ENCODE peak calls at places on chromosomes 16 and 17, in six cellular contexts. One of them, this sample, is unnamed.

GRCh38 chr16:89315791-89316581 is 98.5 kb downstream of the ZNF778 start:
- DNase-seq in GM23248: peak; percentile 86
- DNase-seq in transverse colon: peak; percentile 41
- DNase-seq in right lobe of liver: no peak
- DNase-seq in Karpas-422: peak; percentile 57
- DNase-seq in body of pancreas: no peak
- DNase-seq in this sample: no peak

GRCh38 chr16:4140652-4141051 is 24.4 kb upstream of the ADCY9 start:
- DNase-seq in transverse colon: no peak
- DNase-seq in right lobe of liver: no peak
- DNase-seq in body of pancreas: no peak
- DNase-seq in Karpas-422: no peak
- DNase-seq in GM23248: no peak
- DNase-seq in this sample: no peak

GRCh38 chr17:50884354-50885311 is 18.5 kb upstream of the TOB1 start:
- DNase-seq in GM23248: no peak
- DNase-seq in body of pancreas: peak; percentile 75
- DNase-seq in transverse colon: peak; percentile 66
- DNase-seq in right lobe of liver: peak; percentile 46
- DNase-seq in Karpas-422: no peak
- DNase-seq in this sample: peak; percentile 86

GRCh38 chr17:10352866-10353265 is 19.9 kb downstream of the MYH13 start:
- DNase-seq in right lobe of liver: no peak
- DNase-seq in Karpas-422: peak; percentile 78
- DNase-seq in transverse colon: no peak
- DNase-seq in body of pancreas: no peak
- DNase-seq in GM23248: no peak
- DNase-seq in this sample: no peak

GRCh38 chr17:42979511-42980273 is at the start of gene PTGES3L:
- DNase-seq in transverse colon: peak; percentile 63
- DNase-seq in Karpas-422: no peak
- DNase-seq in body of pancreas: peak; percentile 50
- DNase-seq in right lobe of liver: no peak
- DNase-seq in GM23248: peak; percentile 62
- DNase-seq in this sample: peak; percentile 91

GRCh38 chr17:15882058-15882720 is 62.7 kb upstream of the ADORA2B start:
- DNase-seq in body of pancreas: no peak
- DNase-seq in GM23248: no peak
- DNase-seq in transverse colon: no peak
- DNase-seq in Karpas-422: no peak
- DNase-seq in right lobe of liver: no peak
- DNase-seq in this sample: peak; percentile 91

GRCh38 chr16:57842606-57843005 is 40.3 kb upstream of the KIFC3 start:
- DNase-seq in Karpas-422: no peak
- DNase-seq in GM23248: no peak
- DNase-seq in right lobe of liver: no peak
- DNase-seq in body of pancreas: no peak
- DNase-seq in transverse colon: no peak
- DNase-seq in this sample: no peak

GRCh38 chr16:56946767-56947603 is 14.8 kb upstream of the CETP start:
- DNase-seq in Karpas-422: no peak
- DNase-seq in transverse colon: peak; percentile 47
- DNase-seq in GM23248: no peak
- DNase-seq in right lobe of liver: no peak
- DNase-seq in body of pancreas: peak; percentile 57
- DNase-seq in this sample: no peak

GRCh38 chr17:60524463-60525346 is 1.3 kb downstream of the APPBP2 start:
- DNase-seq in right lobe of liver: no peak
- DNase-seq in transverse colon: no peak
- DNase-seq in body of pancreas: no peak
- DNase-seq in GM23248: peak; percentile 57
- DNase-seq in Karpas-422: peak; percentile 57
- DNase-seq in this sample: peak; percentile 20

GRCh38 chr17:81409190-81409935 is 14.1 kb downstream of the BAHCC1 start:
- DNase-seq in right lobe of liver: no peak
- DNase-seq in Karpas-422: peak; percentile 62
- DNase-seq in GM23248: no peak
- DNase-seq in transverse colon: no peak
- DNase-seq in body of pancreas: no peak
- DNase-seq in this sample: peak; percentile 86

GRCh38 chr17:43006639-43007551 is at the start of gene IFI35:
- DNase-seq in Karpas-422: peak; percentile 93
- DNase-seq in body of pancreas: peak; percentile 89
- DNase-seq in GM23248: peak; percentile 93
- DNase-seq in transverse colon: peak; percentile 93
- DNase-seq in right lobe of liver: peak; percentile 88
- DNase-seq in this sample: peak; percentile 96

GRCh38 chr16:65490296-65490695 is 368.4 kb upstream of the CDH11 start:
- DNase-seq in right lobe of liver: no peak
- DNase-seq in Karpas-422: no peak
- DNase-seq in body of pancreas: no peak
- DNase-seq in transverse colon: no peak
- DNase-seq in GM23248: no peak
- DNase-seq in this sample: no peak

GRCh38 chr17:29760279-29760721 is 137.6 kb upstream of the CORO6 start:
- DNase-seq in GM23248: peak; percentile 57
- DNase-seq in transverse colon: peak; percentile 29
- DNase-seq in right lobe of liver: no peak
- DNase-seq in Karpas-422: peak; percentile 82
- DNase-seq in body of pancreas: no peak
- DNase-seq in this sample: no peak

GRCh38 chr16:47377156-47377555 is 83.7 kb downstream of the ITFG1 start:
- DNase-seq in transverse colon: no peak
- DNase-seq in right lobe of liver: no peak
- DNase-seq in Karpas-422: no peak
- DNase-seq in body of pancreas: no peak
- DNase-seq in GM23248: no peak
- DNase-seq in this sample: no peak

GRCh38 chr16:85983064-85983463 is 84.1 kb downstream of the IRF8 start:
- DNase-seq in transverse colon: no peak
- DNase-seq in GM23248: no peak
- DNase-seq in right lobe of liver: peak; percentile 36
- DNase-seq in Karpas-422: no peak
- DNase-seq in body of pancreas: no peak
- DNase-seq in this sample: no peak

GRCh38 chr16:67216612-67217490 is 10.1 kb upstream of the TMEM208 start:
- DNase-seq in right lobe of liver: peak; percentile 67
- DNase-seq in body of pancreas: peak; percentile 33
- DNase-seq in Karpas-422: no peak
- DNase-seq in GM23248: peak; percentile 22
- DNase-seq in transverse colon: no peak
- DNase-seq in this sample: no peak

GRCh38 chr17:63540581-63540980 is 9.7 kb upstream of the DCAF7 start:
- DNase-seq in Karpas-422: no peak
- DNase-seq in body of pancreas: no peak
- DNase-seq in GM23248: no peak
- DNase-seq in transverse colon: no peak
- DNase-seq in right lobe of liver: peak; percentile 12
- DNase-seq in this sample: peak; percentile 42

GRCh38 chr16:73214825-73215481 is 167.0 kb upstream of the ZFHX3 start:
- DNase-seq in transverse colon: no peak
- DNase-seq in Karpas-422: no peak
- DNase-seq in body of pancreas: no peak
- DNase-seq in right lobe of liver: no peak
- DNase-seq in GM23248: peak; percentile 96
- DNase-seq in this sample: no peak

GRCh38 chr17:47315451-47316266 is 8.1 kb upstream of the EFCAB13 start:
- DNase-seq in body of pancreas: peak; percentile 47
- DNase-seq in transverse colon: peak; percentile 33
- DNase-seq in GM23248: peak; percentile 89
- DNase-seq in right lobe of liver: no peak
- DNase-seq in Karpas-422: peak; percentile 89
- DNase-seq in this sample: peak; percentile 71

GRCh38 chr17:44207319-44207718 is 7.6 kb upstream of the ATXN7L3 start:
- DNase-seq in GM23248: no peak
- DNase-seq in Karpas-422: no peak
- DNase-seq in right lobe of liver: no peak
- DNase-seq in body of pancreas: no peak
- DNase-seq in transverse colon: no peak
- DNase-seq in this sample: no peak
- H3K4me1 ChIP-seq in GM23248: peaks cover 40% of the 10 kb centered on the region
- H3K4me1 ChIP-seq in Karpas-422: peaks cover 18% of the 10 kb centered on the region
- H3K4me1 ChIP-seq in right lobe of liver: peaks cover 7% of the 10 kb centered on the region
- H3K4me1 ChIP-seq in body of pancreas: peaks cover 17% of the 10 kb centered on the region
- H3K4me1 ChIP-seq in transverse colon: peaks cover 15% of the 10 kb centered on the region
- H3K4me1 ChIP-seq in this sample: peaks cover 5% of the 10 kb centered on the region

GRCh38 chr17:58337600-58338453 is 9.2 kb upstream of the TSPOAP1 start:
- DNase-seq in right lobe of liver: peak; percentile 74
- DNase-seq in transverse colon: peak; percentile 85
- DNase-seq in Karpas-422: peak; percentile 99
- DNase-seq in body of pancreas: peak; percentile 43
- DNase-seq in GM23248: peak; percentile 87
- DNase-seq in this sample: peak; percentile 95

GRCh38 chr17:58336456-58337094 is 8.0 kb upstream of the TSPOAP1 start:
- DNase-seq in right lobe of liver: no peak
- DNase-seq in body of pancreas: no peak
- DNase-seq in transverse colon: no peak
- DNase-seq in GM23248: peak; percentile 40
- DNase-seq in Karpas-422: peak; percentile 76
- DNase-seq in this sample: peak; percentile 60

GRCh38 chr17:58338454-58338841 is 9.9 kb upstream of the TSPOAP1 start:
- DNase-seq in Karpas-422: no peak
- DNase-seq in body of pancreas: no peak
- DNase-seq in GM23248: no peak
- DNase-seq in transverse colon: no peak
- DNase-seq in right lobe of liver: no peak
- DNase-seq in this sample: no peak

GRCh38 chr17:58335779-58336455 is 7.3 kb upstream of the TSPOAP1 start:
- DNase-seq in GM23248: no peak
- DNase-seq in transverse colon: peak; percentile 70
- DNase-seq in body of pancreas: no peak
- DNase-seq in right lobe of liver: no peak
- DNase-seq in Karpas-422: peak; percentile 90
- DNase-seq in this sample: peak; percentile 53

GRCh38 chr17:58337126-58337599 is 8.6 kb upstream of the TSPOAP1 start:
- DNase-seq in body of pancreas: no peak
- DNase-seq in right lobe of liver: no peak
- DNase-seq in Karpas-422: peak; percentile 88
- DNase-seq in GM23248: no peak
- DNase-seq in transverse colon: peak; percentile 52
- DNase-seq in this sample: peak; percentile 72
- H3K4me1 ChIP-seq in body of pancreas: no peaks in the 10 kb centered on the region
- H3K4me1 ChIP-seq in right lobe of liver: no peaks in the 10 kb centered on the region
- H3K4me1 ChIP-seq in Karpas-422: peaks cover 84% of the 10 kb centered on the region
- H3K4me1 ChIP-seq in GM23248: peaks cover 41% of the 10 kb centered on the region
- H3K4me1 ChIP-seq in transverse colon: peaks cover 35% of the 10 kb centered on the region
- H3K4me1 ChIP-seq in this sample: peaks cover 6% of the 10 kb centered on the region

GRCh38 chr17:21016826-21017225 is 26.0 kb downstream of the USP22 start:
- DNase-seq in Karpas-422: no peak
- DNase-seq in transverse colon: no peak
- DNase-seq in body of pancreas: no peak
- DNase-seq in right lobe of liver: no peak
- DNase-seq in GM23248: no peak
- DNase-seq in this sample: no peak

GRCh38 chr17:21013983-21014382 is 28.8 kb downstream of the USP22 start:
- DNase-seq in GM23248: no peak
- DNase-seq in Karpas-422: no peak
- DNase-seq in body of pancreas: no peak
- DNase-seq in right lobe of liver: no peak
- DNase-seq in transverse colon: no peak
- DNase-seq in this sample: no peak

GRCh38 chr17:21014498-21014897 is 28.3 kb downstream of the USP22 start:
- DNase-seq in GM23248: no peak
- DNase-seq in transverse colon: no peak
- DNase-seq in body of pancreas: no peak
- DNase-seq in right lobe of liver: no peak
- DNase-seq in Karpas-422: no peak
- DNase-seq in this sample: no peak

GRCh38 chr17:21017256-21017655 is 25.6 kb downstream of the USP22 start:
- DNase-seq in Karpas-422: no peak
- DNase-seq in right lobe of liver: no peak
- DNase-seq in transverse colon: no peak
- DNase-seq in GM23248: no peak
- DNase-seq in body of pancreas: no peak
- DNase-seq in this sample: no peak

DNA sequence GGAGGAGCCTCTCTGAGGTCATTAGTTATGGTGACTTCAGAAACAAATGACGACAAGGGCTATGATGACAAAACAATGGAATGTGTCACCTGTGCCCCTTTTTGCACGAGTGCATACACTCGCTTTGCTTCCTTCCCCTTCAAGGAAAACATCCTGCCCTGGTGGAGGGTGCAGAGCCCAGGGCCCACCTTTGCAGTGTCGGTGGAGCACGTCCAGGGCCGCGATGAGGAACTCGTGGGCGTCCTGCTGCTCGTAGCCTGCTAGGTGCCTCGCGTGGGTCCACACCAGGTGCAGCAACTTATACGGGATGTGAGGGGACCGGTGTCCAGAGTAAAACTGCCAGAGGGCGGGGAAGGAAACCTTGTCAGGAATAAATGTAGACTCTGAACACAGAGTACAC is 27.2 kb downstream of the USP22 start:
- DNase-seq in transverse colon: no peak
- DNase-seq in body of pancreas: no peak
- DNase-seq in GM23248: no peak
- DNase-seq in Karpas-422: no peak
- DNase-seq in right lobe of liver: no peak
- DNase-seq in this sample: no peak
- H3K4me1 ChIP-seq in transverse colon: peaks cover 4% of the 10 kb centered on the region
- H3K4me1 ChIP-seq in body of pancreas: no peaks in the 10 kb centered on the region
- H3K4me1 ChIP-seq in GM23248: no peaks in the 10 kb centered on the region
- H3K4me1 ChIP-seq in Karpas-422: peaks cover 3% of the 10 kb centered on the region
- H3K4me1 ChIP-seq in right lobe of liver: peaks cover 5% of the 10 kb centered on the region
- H3K4me1 ChIP-seq in this sample: peaks cover 5% of the 10 kb centered on the region

GRCh38 chr17:35510031-35510430 is 27.4 kb downstream of the SLFN12L start:
- DNase-seq in body of pancreas: no peak
- DNase-seq in transverse colon: no peak
- DNase-seq in GM23248: no peak
- DNase-seq in right lobe of liver: no peak
- DNase-seq in Karpas-422: no peak
- DNase-seq in this sample: no peak
- H3K4me1 ChIP-seq in body of pancreas: no peaks in the 10 kb centered on the region
- H3K4me1 ChIP-seq in transverse colon: no peaks in the 10 kb centered on the region
- H3K4me1 ChIP-seq in GM23248: no peaks in the 10 kb centered on the region
- H3K4me1 ChIP-seq in right lobe of liver: no peaks in the 10 kb centered on the region
- H3K4me1 ChIP-seq in Karpas-422: no peaks in the 10 kb centered on the region
- H3K4me1 ChIP-seq in this sample: no peaks in the 10 kb centered on the region

GRCh38 chr17:74757931-74758845 is 9.8 kb downstream of the NHERF1 start:
- DNase-seq in right lobe of liver: no peak
- DNase-seq in GM23248: no peak
- DNase-seq in transverse colon: peak; percentile 33
- DNase-seq in body of pancreas: peak; percentile 53
- DNase-seq in Karpas-422: no peak
- DNase-seq in this sample: no peak

GRCh38 chr17:74760404-74761105 is 12.1 kb downstream of the NHERF1 start:
- DNase-seq in Karpas-422: no peak
- DNase-seq in GM23248: no peak
- DNase-seq in body of pancreas: peak; percentile 57
- DNase-seq in transverse colon: no peak
- DNase-seq in right lobe of liver: peak; percentile 93
- DNase-seq in this sample: no peak

GRCh38 chr17:74759941-74760340 is 11.5 kb downstream of the NHERF1 start:
- DNase-seq in transverse colon: no peak
- DNase-seq in right lobe of liver: no peak
- DNase-seq in Karpas-422: no peak
- DNase-seq in GM23248: no peak
- DNase-seq in body of pancreas: peak; percentile 77
- DNase-seq in this sample: peak; percentile 91

GRCh38 chr17:74758846-74759163 is 10.4 kb downstream of the NHERF1 start:
- DNase-seq in GM23248: peak; percentile 62
- DNase-seq in right lobe of liver: no peak
- DNase-seq in transverse colon: peak; percentile 46
- DNase-seq in Karpas-422: no peak
- DNase-seq in body of pancreas: no peak
- DNase-seq in this sample: no peak

GRCh38 chr17:74759243-74759801 is 10.9 kb downstream of the NHERF1 start:
- DNase-seq in body of pancreas: no peak
- DNase-seq in transverse colon: peak; percentile 69
- DNase-seq in right lobe of liver: no peak
- DNase-seq in Karpas-422: no peak
- DNase-seq in GM23248: no peak
- DNase-seq in this sample: peak; percentile 73
- H3K4me1 ChIP-seq in body of pancreas: peaks cover 97% of the 10 kb centered on the region
- H3K4me1 ChIP-seq in transverse colon: peaks cover 65% of the 10 kb centered on the region
- H3K4me1 ChIP-seq in right lobe of liver: peaks cover 97% of the 10 kb centered on the region
- H3K4me1 ChIP-seq in Karpas-422: peaks cover 38% of the 10 kb centered on the region
- H3K4me1 ChIP-seq in GM23248: no peaks in the 10 kb centered on the region
- H3K4me1 ChIP-seq in this sample: peaks cover 36% of the 10 kb centered on the region